ENCODE peak calls at places on chromosomes 7 and 10, in eight cellular contexts. One of them, this sample, is unnamed.

GRCh38 chr10:29651767-29652166 is 17.0 kb upstream of the SVIL start:
- DNase-seq in foreskin fibroblast: no peak
- DNase-seq in anterior cingulate cortex: no peak
- DNase-seq in activated naive CD8-positive, alpha-beta T cell treated with anti-CD3 and anti-CD28 coated beads, Interleukin-2, amount 50 U/mL, for 24 hours: no peak
- DNase-seq in Kasumi-1: no peak
- DNase-seq in sciatic nerve: no peak
- DNase-seq in activated CD4-positive, alpha-beta T cell treated with anti-CD3 and anti-CD28 coated beads, Interleukin-2, amount 50 U/mL, for 1 hour: no peak
- DNase-seq in choroid plexus epithelial cell: no peak
- DNase-seq in this sample: no peak

GRCh38 chr10:101001225-101002035 is 1.8 kb downstream of the LZTS2 start:
- DNase-seq in foreskin fibroblast: peak
- DNase-seq in choroid plexus epithelial cell: peak
- DNase-seq in Kasumi-1: no peak
- DNase-seq in activated naive CD8-positive, alpha-beta T cell treated with anti-CD3 and anti-CD28 coated beads, Interleukin-2, amount 50 U/mL, for 24 hours: no peak
- DNase-seq in anterior cingulate cortex: peak
- DNase-seq in activated CD4-positive, alpha-beta T cell treated with anti-CD3 and anti-CD28 coated beads, Interleukin-2, amount 50 U/mL, for 1 hour: no peak
- DNase-seq in sciatic nerve: peak
- DNase-seq in this sample: peak

GRCh38 chr7:2044883-2045471 is 187.8 kb downstream of the MAD1L1 start:
- DNase-seq in Kasumi-1: no peak
- DNase-seq in anterior cingulate cortex: no peak
- DNase-seq in sciatic nerve: peak
- DNase-seq in choroid plexus epithelial cell: no peak
- DNase-seq in activated naive CD8-positive, alpha-beta T cell treated with anti-CD3 and anti-CD28 coated beads, Interleukin-2, amount 50 U/mL, for 24 hours: no peak
- DNase-seq in foreskin fibroblast: no peak
- DNase-seq in activated CD4-positive, alpha-beta T cell treated with anti-CD3 and anti-CD28 coated beads, Interleukin-2, amount 50 U/mL, for 1 hour: no peak
- DNase-seq in this sample: no peak

GRCh38 chr10:8331896-8332729 is 277.6 kb downstream of the GATA3 start:
- DNase-seq in sciatic nerve: peak
- DNase-seq in anterior cingulate cortex: no peak
- DNase-seq in activated naive CD8-positive, alpha-beta T cell treated with anti-CD3 and anti-CD28 coated beads, Interleukin-2, amount 50 U/mL, for 24 hours: peak
- DNase-seq in activated CD4-positive, alpha-beta T cell treated with anti-CD3 and anti-CD28 coated beads, Interleukin-2, amount 50 U/mL, for 1 hour: peak
- DNase-seq in Kasumi-1: peak
- DNase-seq in foreskin fibroblast: no peak
- DNase-seq in choroid plexus epithelial cell: peak
- DNase-seq in this sample: peak

GRCh38 chr10:17768957-17769356 is 17.0 kb downstream of the TMEM236 start:
- DNase-seq in choroid plexus epithelial cell: peak
- DNase-seq in anterior cingulate cortex: no peak
- DNase-seq in Kasumi-1: peak
- DNase-seq in activated naive CD8-positive, alpha-beta T cell treated with anti-CD3 and anti-CD28 coated beads, Interleukin-2, amount 50 U/mL, for 24 hours: no peak
- DNase-seq in activated CD4-positive, alpha-beta T cell treated with anti-CD3 and anti-CD28 coated beads, Interleukin-2, amount 50 U/mL, for 1 hour: no peak
- DNase-seq in foreskin fibroblast: peak
- DNase-seq in sciatic nerve: no peak
- DNase-seq in this sample: peak

GRCh38 chr10:114795039-114795438 is 26.5 kb upstream of the FHIP2A start:
- DNase-seq in anterior cingulate cortex: no peak
- DNase-seq in activated naive CD8-positive, alpha-beta T cell treated with anti-CD3 and anti-CD28 coated beads, Interleukin-2, amount 50 U/mL, for 24 hours: no peak
- DNase-seq in Kasumi-1: no peak
- DNase-seq in sciatic nerve: no peak
- DNase-seq in foreskin fibroblast: no peak
- DNase-seq in choroid plexus epithelial cell: no peak
- DNase-seq in activated CD4-positive, alpha-beta T cell treated with anti-CD3 and anti-CD28 coated beads, Interleukin-2, amount 50 U/mL, for 1 hour: no peak
- DNase-seq in this sample: no peak

GRCh38 chr7:126778101-126778500 is 474.6 kb downstream of the GRM8 start:
- DNase-seq in activated naive CD8-positive, alpha-beta T cell treated with anti-CD3 and anti-CD28 coated beads, Interleukin-2, amount 50 U/mL, for 24 hours: no peak
- DNase-seq in activated CD4-positive, alpha-beta T cell treated with anti-CD3 and anti-CD28 coated beads, Interleukin-2, amount 50 U/mL, for 1 hour: no peak
- DNase-seq in anterior cingulate cortex: no peak
- DNase-seq in sciatic nerve: no peak
- DNase-seq in choroid plexus epithelial cell: no peak
- DNase-seq in Kasumi-1: no peak
- DNase-seq in foreskin fibroblast: no peak
- DNase-seq in this sample: no peak

GRCh38 chr7:26444554-26444953 is 152.9 kb downstream of the SNX10 start:
- DNase-seq in activated CD4-positive, alpha-beta T cell treated with anti-CD3 and anti-CD28 coated beads, Interleukin-2, amount 50 U/mL, for 1 hour: no peak
- DNase-seq in sciatic nerve: no peak
- DNase-seq in choroid plexus epithelial cell: no peak
- DNase-seq in activated naive CD8-positive, alpha-beta T cell treated with anti-CD3 and anti-CD28 coated beads, Interleukin-2, amount 50 U/mL, for 24 hours: no peak
- DNase-seq in Kasumi-1: no peak
- DNase-seq in anterior cingulate cortex: no peak
- DNase-seq in foreskin fibroblast: no peak
- DNase-seq in this sample: no peak

GRCh38 chr10:28631896-28632596 is 45.3 kb upstream of the BAMBI start:
- DNase-seq in choroid plexus epithelial cell: no peak
- DNase-seq in sciatic nerve: no peak
- DNase-seq in activated CD4-positive, alpha-beta T cell treated with anti-CD3 and anti-CD28 coated beads, Interleukin-2, amount 50 U/mL, for 1 hour: no peak
- DNase-seq in foreskin fibroblast: no peak
- DNase-seq in activated naive CD8-positive, alpha-beta T cell treated with anti-CD3 and anti-CD28 coated beads, Interleukin-2, amount 50 U/mL, for 24 hours: no peak
- DNase-seq in anterior cingulate cortex: no peak
- DNase-seq in Kasumi-1: no peak
- DNase-seq in this sample: no peak

GRCh38 chr10:71776528-71776927 is 3.2 kb upstream of the VSIR start:
- DNase-seq in activated CD4-positive, alpha-beta T cell treated with anti-CD3 and anti-CD28 coated beads, Interleukin-2, amount 50 U/mL, for 1 hour: no peak
- DNase-seq in activated naive CD8-positive, alpha-beta T cell treated with anti-CD3 and anti-CD28 coated beads, Interleukin-2, amount 50 U/mL, for 24 hours: no peak
- DNase-seq in Kasumi-1: peak
- DNase-seq in choroid plexus epithelial cell: no peak
- DNase-seq in sciatic nerve: no peak
- DNase-seq in foreskin fibroblast: no peak
- DNase-seq in anterior cingulate cortex: no peak
- DNase-seq in this sample: no peak

GRCh38 chr10:44935201-44935960 is 24.2 kb upstream of the RASSF4 start:
- DNase-seq in foreskin fibroblast: peak
- DNase-seq in Kasumi-1: no peak
- DNase-seq in anterior cingulate cortex: peak
- DNase-seq in choroid plexus epithelial cell: peak
- DNase-seq in sciatic nerve: peak
- DNase-seq in activated CD4-positive, alpha-beta T cell treated with anti-CD3 and anti-CD28 coated beads, Interleukin-2, amount 50 U/mL, for 1 hour: no peak
- DNase-seq in activated naive CD8-positive, alpha-beta T cell treated with anti-CD3 and anti-CD28 coated beads, Interleukin-2, amount 50 U/mL, for 24 hours: no peak
- DNase-seq in this sample: peak

GRCh38 chr7:157644946-157645345 is 308.1 kb downstream of the DNAJB6 start:
- DNase-seq in choroid plexus epithelial cell: no peak
- DNase-seq in foreskin fibroblast: no peak
- DNase-seq in activated naive CD8-positive, alpha-beta T cell treated with anti-CD3 and anti-CD28 coated beads, Interleukin-2, amount 50 U/mL, for 24 hours: no peak
- DNase-seq in activated CD4-positive, alpha-beta T cell treated with anti-CD3 and anti-CD28 coated beads, Interleukin-2, amount 50 U/mL, for 1 hour: no peak
- DNase-seq in Kasumi-1: no peak
- DNase-seq in sciatic nerve: no peak
- DNase-seq in anterior cingulate cortex: no peak
- DNase-seq in this sample: no peak

GRCh38 chr7:18320971-18321567 is 174.5 kb upstream of the HDAC9 start:
- DNase-seq in Kasumi-1: peak
- DNase-seq in anterior cingulate cortex: no peak
- DNase-seq in activated CD4-positive, alpha-beta T cell treated with anti-CD3 and anti-CD28 coated beads, Interleukin-2, amount 50 U/mL, for 1 hour: no peak
- DNase-seq in choroid plexus epithelial cell: peak
- DNase-seq in sciatic nerve: no peak
- DNase-seq in activated naive CD8-positive, alpha-beta T cell treated with anti-CD3 and anti-CD28 coated beads, Interleukin-2, amount 50 U/mL, for 24 hours: no peak
- DNase-seq in foreskin fibroblast: peak
- DNase-seq in this sample: peak

GRCh38 chr7:28811990-28812389 is 146.1 kb downstream of the TRIL start:
- DNase-seq in anterior cingulate cortex: no peak
- DNase-seq in sciatic nerve: no peak
- DNase-seq in choroid plexus epithelial cell: no peak
- DNase-seq in Kasumi-1: no peak
- DNase-seq in activated naive CD8-positive, alpha-beta T cell treated with anti-CD3 and anti-CD28 coated beads, Interleukin-2, amount 50 U/mL, for 24 hours: no peak
- DNase-seq in activated CD4-positive, alpha-beta T cell treated with anti-CD3 and anti-CD28 coated beads, Interleukin-2, amount 50 U/mL, for 1 hour: no peak
- DNase-seq in foreskin fibroblast: no peak
- DNase-seq in this sample: peak

GRCh38 chr7:103065666-103066065 is 8.9 kb downstream of the FBXL13 start:
- DNase-seq in anterior cingulate cortex: no peak
- DNase-seq in Kasumi-1: peak
- DNase-seq in activated naive CD8-positive, alpha-beta T cell treated with anti-CD3 and anti-CD28 coated beads, Interleukin-2, amount 50 U/mL, for 24 hours: peak
- DNase-seq in foreskin fibroblast: no peak
- DNase-seq in activated CD4-positive, alpha-beta T cell treated with anti-CD3 and anti-CD28 coated beads, Interleukin-2, amount 50 U/mL, for 1 hour: peak
- DNase-seq in choroid plexus epithelial cell: peak
- DNase-seq in sciatic nerve: no peak
- DNase-seq in this sample: peak

GRCh38 chr7:32631021-32631420 is 135.7 kb downstream of the AVL9 start:
- DNase-seq in activated CD4-positive, alpha-beta T cell treated with anti-CD3 and anti-CD28 coated beads, Interleukin-2, amount 50 U/mL, for 1 hour: no peak
- DNase-seq in Kasumi-1: no peak
- DNase-seq in activated naive CD8-positive, alpha-beta T cell treated with anti-CD3 and anti-CD28 coated beads, Interleukin-2, amount 50 U/mL, for 24 hours: no peak
- DNase-seq in sciatic nerve: no peak
- DNase-seq in anterior cingulate cortex: no peak
- DNase-seq in choroid plexus epithelial cell: no peak
- DNase-seq in foreskin fibroblast: no peak
- DNase-seq in this sample: no peak

GRCh38 chr10:77692782-77693181 is 55.2 kb upstream of the KCNMA1 start:
- DNase-seq in Kasumi-1: no peak
- DNase-seq in choroid plexus epithelial cell: peak
- DNase-seq in activated naive CD8-positive, alpha-beta T cell treated with anti-CD3 and anti-CD28 coated beads, Interleukin-2, amount 50 U/mL, for 24 hours: no peak
- DNase-seq in activated CD4-positive, alpha-beta T cell treated with anti-CD3 and anti-CD28 coated beads, Interleukin-2, amount 50 U/mL, for 1 hour: no peak
- DNase-seq in anterior cingulate cortex: no peak
- DNase-seq in sciatic nerve: no peak
- DNase-seq in foreskin fibroblast: peak
- DNase-seq in this sample: peak

GRCh38 chr10:15585303-15585715 is 134.4 kb downstream of the ITGA8 start:
- DNase-seq in activated CD4-positive, alpha-beta T cell treated with anti-CD3 and anti-CD28 coated beads, Interleukin-2, amount 50 U/mL, for 1 hour: peak
- DNase-seq in Kasumi-1: peak
- DNase-seq in anterior cingulate cortex: peak
- DNase-seq in sciatic nerve: peak
- DNase-seq in activated naive CD8-positive, alpha-beta T cell treated with anti-CD3 and anti-CD28 coated beads, Interleukin-2, amount 50 U/mL, for 24 hours: peak
- DNase-seq in choroid plexus epithelial cell: peak
- DNase-seq in foreskin fibroblast: peak
- DNase-seq in this sample: peak

GRCh38 chr7:82805527-82805960 is 357.1 kb downstream of the PCLO start:
- DNase-seq in anterior cingulate cortex: no peak
- DNase-seq in activated CD4-positive, alpha-beta T cell treated with anti-CD3 and anti-CD28 coated beads, Interleukin-2, amount 50 U/mL, for 1 hour: no peak
- DNase-seq in Kasumi-1: peak
- DNase-seq in choroid plexus epithelial cell: peak
- DNase-seq in activated naive CD8-positive, alpha-beta T cell treated with anti-CD3 and anti-CD28 coated beads, Interleukin-2, amount 50 U/mL, for 24 hours: no peak
- DNase-seq in foreskin fibroblast: peak
- DNase-seq in sciatic nerve: no peak
- DNase-seq in this sample: peak

GRCh38 chr7:13826752-13827151 is 162.7 kb downstream of the ETV1 start:
- DNase-seq in activated CD4-positive, alpha-beta T cell treated with anti-CD3 and anti-CD28 coated beads, Interleukin-2, amount 50 U/mL, for 1 hour: no peak
- DNase-seq in anterior cingulate cortex: no peak
- DNase-seq in choroid plexus epithelial cell: no peak
- DNase-seq in sciatic nerve: no peak
- DNase-seq in activated naive CD8-positive, alpha-beta T cell treated with anti-CD3 and anti-CD28 coated beads, Interleukin-2, amount 50 U/mL, for 24 hours: no peak
- DNase-seq in Kasumi-1: no peak
- DNase-seq in foreskin fibroblast: no peak
- DNase-seq in this sample: no peak

GRCh38 chr7:129163875-129164544 is 19.5 kb downstream of the TSPAN33 start:
- DNase-seq in choroid plexus epithelial cell: peak
- DNase-seq in activated CD4-positive, alpha-beta T cell treated with anti-CD3 and anti-CD28 coated beads, Interleukin-2, amount 50 U/mL, for 1 hour: no peak
- DNase-seq in foreskin fibroblast: peak
- DNase-seq in Kasumi-1: peak
- DNase-seq in activated naive CD8-positive, alpha-beta T cell treated with anti-CD3 and anti-CD28 coated beads, Interleukin-2, amount 50 U/mL, for 24 hours: no peak
- DNase-seq in anterior cingulate cortex: no peak
- DNase-seq in sciatic nerve: no peak
- DNase-seq in this sample: peak

GRCh38 chr10:123287594-123288247 is 133.5 kb downstream of the BUB3 start:
- DNase-seq in Kasumi-1: no peak
- DNase-seq in anterior cingulate cortex: no peak
- DNase-seq in sciatic nerve: no peak
- DNase-seq in choroid plexus epithelial cell: peak
- DNase-seq in foreskin fibroblast: no peak
- DNase-seq in activated CD4-positive, alpha-beta T cell treated with anti-CD3 and anti-CD28 coated beads, Interleukin-2, amount 50 U/mL, for 1 hour: no peak
- DNase-seq in activated naive CD8-positive, alpha-beta T cell treated with anti-CD3 and anti-CD28 coated beads, Interleukin-2, amount 50 U/mL, for 24 hours: peak
- DNase-seq in this sample: peak

GRCh38 chr10:10817609-10818008 is 200.1 kb upstream of the CELF2 start:
- DNase-seq in activated naive CD8-positive, alpha-beta T cell treated with anti-CD3 and anti-CD28 coated beads, Interleukin-2, amount 50 U/mL, for 24 hours: no peak
- DNase-seq in activated CD4-positive, alpha-beta T cell treated with anti-CD3 and anti-CD28 coated beads, Interleukin-2, amount 50 U/mL, for 1 hour: no peak
- DNase-seq in anterior cingulate cortex: no peak
- DNase-seq in foreskin fibroblast: no peak
- DNase-seq in choroid plexus epithelial cell: no peak
- DNase-seq in sciatic nerve: no peak
- DNase-seq in Kasumi-1: no peak
- DNase-seq in this sample: no peak

GRCh38 chr7:99001482-99002145 is 123.3 kb downstream of the TRRAP start:
- DNase-seq in sciatic nerve: no peak
- DNase-seq in activated CD4-positive, alpha-beta T cell treated with anti-CD3 and anti-CD28 coated beads, Interleukin-2, amount 50 U/mL, for 1 hour: no peak
- DNase-seq in anterior cingulate cortex: no peak
- DNase-seq in foreskin fibroblast: no peak
- DNase-seq in choroid plexus epithelial cell: peak
- DNase-seq in Kasumi-1: no peak
- DNase-seq in activated naive CD8-positive, alpha-beta T cell treated with anti-CD3 and anti-CD28 coated beads, Interleukin-2, amount 50 U/mL, for 24 hours: peak
- DNase-seq in this sample: no peak

GRCh38 chr7:12674053-12674452 is 13.4 kb upstream of the ARL4A start:
- DNase-seq in choroid plexus epithelial cell: no peak
- DNase-seq in activated CD4-positive, alpha-beta T cell treated with anti-CD3 and anti-CD28 coated beads, Interleukin-2, amount 50 U/mL, for 1 hour: no peak
- DNase-seq in Kasumi-1: no peak
- DNase-seq in anterior cingulate cortex: no peak
- DNase-seq in foreskin fibroblast: no peak
- DNase-seq in activated naive CD8-positive, alpha-beta T cell treated with anti-CD3 and anti-CD28 coated beads, Interleukin-2, amount 50 U/mL, for 24 hours: no peak
- DNase-seq in sciatic nerve: no peak
- DNase-seq in this sample: no peak

GRCh38 chr7:127937066-127937680 is 94.1 kb downstream of the LRRC4 start:
- DNase-seq in Kasumi-1: no peak
- DNase-seq in activated CD4-positive, alpha-beta T cell treated with anti-CD3 and anti-CD28 coated beads, Interleukin-2, amount 50 U/mL, for 1 hour: no peak
- DNase-seq in sciatic nerve: no peak
- DNase-seq in choroid plexus epithelial cell: no peak
- DNase-seq in foreskin fibroblast: no peak
- DNase-seq in activated naive CD8-positive, alpha-beta T cell treated with anti-CD3 and anti-CD28 coated beads, Interleukin-2, amount 50 U/mL, for 24 hours: no peak
- DNase-seq in anterior cingulate cortex: no peak
- DNase-seq in this sample: no peak